ENCODE peak calls at places on chromosomes 6 and 20, in six cellular contexts. F is GM19239; P is activated CD4-positive, alpha-beta T cell treated with anti-CD3 and anti-CD28 coated beads, Interleukin-2, amount 10 ng/mL, durations not matched to agents 7 days and 5 days; J is AG04450; W is GM06990; Q is T-cell. R is an unnamed sample.

GRCh38 chr6:43737272-43738081 is 32.5 kb upstream of the VEGFA start:
- DNase-seq in Q (no peak), W (no peak), F (no peak), J (peak), P (no peak), R (no peak)

GRCh38 chr6:89412071-89413005 is at the start of gene RRAGD:
- DNase-seq in Q (peak), W (peak), J (no peak), F (peak), P (peak), R (peak)

GRCh38 chr20:17827759-17828559 is 128.2 kb downstream of the BANF2 start:
- DNase-seq in P (no peak), J (no peak), F (no peak), W (no peak), Q (no peak), R (no peak)

GRCh38 chr20:50562262-50562701 is 52.1 kb downstream of the PTPN1 start:
- DNase-seq in J (no peak), P (no peak), F (no peak), Q (no peak), W (no peak), R (no peak)

GRCh38 chr20:46826343-46826984 is 68.2 kb upstream of the EYA2 start:
- DNase-seq in P (no peak), F (no peak), Q (no peak), W (no peak), J (no peak), R (no peak)

GRCh38 chr6:63560806-63561672 is 11.2 kb upstream of the LOC128125822 start:
- DNase-seq in Q (no peak), W (no peak), F (no peak), P (no peak), J (no peak), R (no peak)

GRCh38 chr6:137290601-137291261 is 71.5 kb upstream of the IFNGR1 start:
- DNase-seq in J (no peak), F (no peak), Q (no peak), W (no peak), P (no peak), R (no peak)

GRCh38 chr6:28211840-28212509 is 13.1 kb upstream of the ZSCAN9 start:
- DNase-seq in J (no peak), Q (no peak), W (peak), F (no peak), P (peak), R (no peak)

GRCh38 chr20:48751871-48752270 is 75.9 kb downstream of the PREX1 start:
- DNase-seq in P (no peak), Q (no peak), W (no peak), F (no peak), J (no peak), R (no peak)

GRCh38 chr6:41371992-41372525 is 36.7 kb downstream of the NCR2 start:
- DNase-seq in P (no peak), Q (no peak), W (peak), F (no peak), J (no peak), R (no peak)

GRCh38 chr6:71238351-71238750 is 50.3 kb upstream of the OGFRL1 start:
- DNase-seq in J (peak), F (no peak), Q (no peak), W (no peak), P (no peak), R (no peak)

GRCh38 chr6:146870765-146871164 is 272.0 kb downstream of the ADGB start:
- DNase-seq in F (no peak), Q (no peak), J (no peak), W (no peak), P (no peak), R (no peak)